ENCODE peak calls at places on chromosomes 5 and 9, in six cellular contexts. P, Z, G, S, X and Q are unnamed samples.

GRCh38 chr5:21880164-21880563 is 973.0 kb downstream of the CDH12 start:
- DNase-seq in Z (no peak), X (no peak), S (no peak), G (no peak), P (no peak), Q (no peak)

GRCh38 chr5:159022178-159022556 is 77.5 kb downstream of the EBF1 start:
- DNase-seq in P (peak; percentile 75), G (no peak), X (no peak), S (no peak), Z (no peak), Q (no peak)

GRCh38 chr5:141001466-141001853 is 35.2 kb downstream of the PCDHAC2 start:
- DNase-seq in X (no peak), S (no peak), Z (no peak), P (no peak), G (no peak), Q (no peak)

GRCh38 chr5:111117149-111117548 is 25.0 kb downstream of the WDR36 start:
- DNase-seq in X (no peak), G (no peak), Z (no peak), S (no peak), P (no peak), Q (no peak)

GRCh38 chr5:126624534-126624933 is 23.8 kb downstream of the PHAX start:
- DNase-seq in S (peak; percentile 46), Z (peak; percentile 38), G (no peak), X (no peak), P (no peak), Q (no peak)

GRCh38 chr9:115649991-115650472 is 503.6 kb upstream of the PAPPA start:
- DNase-seq in P (peak; percentile 95), G (peak; percentile 50), X (peak; percentile 32), S (peak; percentile 3), Z (no peak), Q (peak; percentile 28)

GRCh38 chr5:161002571-161003074 is 150.6 kb upstream of the ATP10B start:
- DNase-seq in S (no peak), X (no peak), Z (no peak), P (no peak), G (no peak), Q (no peak)

GRCh38 chr9:113620377-113621161 is 157.0 kb downstream of the RGS3 start:
- DNase-seq in Z (no peak), S (peak; percentile 77), G (peak; percentile 63), X (peak; percentile 86), P (peak; percentile 91), Q (peak; percentile 87)

GRCh38 chr5:180625791-180626660 is 23.4 kb downstream of the FLT4 start:
- DNase-seq in P (no peak), S (no peak), X (no peak), Z (no peak), G (no peak), Q (no peak)

DNA sequence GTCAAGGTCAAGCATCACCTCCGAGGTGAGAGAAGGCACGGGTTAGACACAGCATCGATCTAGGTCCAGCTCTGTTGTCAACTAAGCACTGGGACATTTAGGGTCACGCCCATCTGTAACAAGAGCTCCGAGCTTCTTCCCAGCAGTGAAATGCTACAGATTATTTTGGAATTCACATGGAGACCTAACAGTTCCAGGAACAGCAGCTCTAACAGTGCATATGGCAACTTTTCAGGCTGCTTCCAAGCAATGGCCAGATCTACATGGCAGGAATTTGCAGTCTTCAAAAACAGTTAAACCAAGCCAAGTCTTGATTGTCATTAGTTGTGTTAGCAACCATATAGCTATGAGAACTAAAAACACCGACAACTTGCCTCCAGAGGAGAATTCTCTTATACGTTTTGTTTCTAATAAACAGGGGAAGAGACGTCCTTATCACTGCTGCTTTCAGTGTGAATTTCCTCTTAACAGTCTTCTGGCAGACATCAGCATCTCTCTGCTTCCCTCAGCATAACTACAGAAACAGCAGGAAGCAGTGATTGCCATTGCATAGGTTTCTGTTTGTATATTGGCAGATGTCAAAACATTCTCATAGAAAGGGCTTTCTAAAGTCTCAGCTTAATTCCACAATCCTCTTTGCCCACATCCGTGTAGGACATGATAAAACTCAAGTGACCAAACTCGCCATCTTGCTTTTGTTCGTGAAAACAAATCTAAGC is 242.1 kb upstream of the DAPK1 start:
- DNase-seq in Z (no peak), X (no peak), G (no peak), S (no peak), P (no peak), Q (no peak)
- TF ChIP-seq POLR2AphosphoS5 in Z (no peak), X (no peak), G (no peak), S (no peak), P (no peak), Q (no peak)

DNA sequence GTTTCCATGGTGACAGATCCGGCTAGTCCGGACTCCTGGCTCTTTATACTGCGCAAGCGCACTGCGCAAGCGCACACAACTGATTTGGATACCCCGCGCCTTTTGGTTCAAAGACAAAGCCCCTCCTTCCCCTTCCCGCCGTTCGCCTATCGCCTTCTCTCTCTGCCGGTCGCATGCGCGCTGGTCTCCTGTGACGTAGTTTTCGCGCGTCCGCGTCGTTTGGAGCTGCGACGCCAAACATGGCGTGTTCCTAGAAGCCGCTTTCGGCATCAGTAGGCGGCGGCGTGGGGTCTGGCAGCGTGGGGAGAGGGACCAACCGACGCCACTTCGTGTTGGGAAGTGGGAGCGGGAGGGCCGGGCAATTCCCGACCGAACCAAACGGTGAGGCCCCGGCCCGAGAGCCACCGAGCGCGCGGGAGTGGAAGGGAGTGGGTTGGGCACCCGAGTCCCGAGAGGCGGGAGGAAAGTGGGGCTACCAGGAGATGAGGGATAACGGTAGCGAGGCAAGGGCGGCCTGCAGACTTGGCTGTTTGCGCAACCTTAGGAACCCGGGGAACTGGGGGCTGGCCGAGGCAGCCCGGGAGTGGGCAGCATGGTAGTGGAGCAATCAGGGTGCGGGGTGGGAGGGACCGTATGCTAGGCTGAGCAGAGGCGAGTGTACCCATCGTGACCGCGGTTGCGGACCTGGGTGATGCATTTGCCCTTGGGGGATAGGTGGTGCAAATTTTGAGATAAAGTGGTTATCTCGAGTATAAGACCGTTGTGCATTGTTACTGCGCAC is at the start of gene IPO11:
- DNase-seq in P (peak; percentile 99), G (peak; percentile 99), S (peak; percentile 98), X (peak; percentile 98), Z (peak; percentile 100), Q (peak; percentile 98)
- TF ChIP-seq CTCF in P (no peak), G (no peak), S (peak; percentile 23), X (peak; percentile 10), Z (no peak), Q (no peak)

GRCh38 chr9:137189297-137190295 is 1.1 kb downstream of the SSNA1 start:
- DNase-seq in Z (no peak), X (no peak), G (no peak), P (no peak), S (no peak), Q (peak; percentile 51)
- H3K27ac ChIP-seq in Z (peak overlapping the region; percentile 94), X (peak overlapping the region; percentile 99), G (peak overlapping the region; percentile 97), P (peak overlapping the region; percentile 99), S (peak overlapping the region; percentile 81), Q (peak overlapping the region; percentile 97)

GRCh38 chr5:135458356-135458755 is 6.2 kb upstream of the TIFAB start:
- DNase-seq in X (no peak), G (no peak), Z (no peak), S (no peak), P (no peak), Q (no peak)

GRCh38 chr5:135455876-135456237 is 3.7 kb upstream of the TIFAB start:
- DNase-seq in S (no peak), P (peak; percentile 46), G (no peak), X (no peak), Z (no peak), Q (no peak)

GRCh38 chr5:135457424-135458071 is 5.4 kb upstream of the TIFAB start:
- DNase-seq in G (peak; percentile 69), Z (peak; percentile 93), X (no peak), S (peak; percentile 56), P (peak; percentile 66), Q (peak; percentile 60)

GRCh38 chr5:135454946-135455345 is 2.8 kb upstream of the TIFAB start:
- DNase-seq in Z (no peak), G (no peak), P (peak; percentile 53), S (no peak), X (no peak), Q (no peak)

GRCh38 chr5:135456238-135457099 is 4.3 kb upstream of the TIFAB start:
- DNase-seq in S (peak; percentile 16), P (peak; percentile 72), Z (peak; percentile 88), X (peak; percentile 25), G (peak; percentile 25), Q (peak; percentile 49)
- TF ChIP-seq POLR2AphosphoS5 in S (no peak), P (no peak), Z (peak; percentile 66), X (no peak), G (no peak), Q (no peak)

GRCh38 chr9:37910271-37910670 is 6.3 kb upstream of the SLC25A51 start:
- DNase-seq in S (no peak), X (no peak), P (peak; percentile 21), G (no peak), Z (no peak), Q (no peak)

GRCh38 chr9:37909326-37909725 is 5.4 kb upstream of the SLC25A51 start:
- DNase-seq in Z (no peak), G (no peak), X (no peak), S (no peak), P (peak; percentile 40), Q (no peak)

GRCh38 chr9:37908283-37908682 is 4.4 kb upstream of the SLC25A51 start:
- DNase-seq in G (no peak), P (no peak), S (no peak), X (no peak), Z (no peak), Q (no peak)

GRCh38 chr9:37906312-37907239 is 2.6 kb upstream of the SLC25A51 start:
- DNase-seq in P (peak; percentile 47), Z (no peak), S (no peak), X (no peak), G (no peak), Q (no peak)

GRCh38 chr9:37908698-37909186 is 4.8 kb upstream of the SLC25A51 start:
- DNase-seq in P (peak; percentile 35), Z (no peak), G (no peak), S (peak; percentile 92), X (no peak), Q (no peak)
- TF ChIP-seq CTCF in P (no peak), Z (no peak), G (no peak), S (no peak), X (no peak), Q (no peak)

GRCh38 chr5:79990205-79990597 is 861 bp downstream of the MTX3 start:
- DNase-seq in P (no peak), X (no peak), Z (no peak), G (no peak), S (no peak), Q (no peak)
- H3K27ac ChIP-seq in P (peak overlapping the region; percentile 77), X (no peak overlapping the region), Z (no peak overlapping the region), G (peak overlapping the region; percentile 86), S (peak overlapping the region; percentile 86), Q (peak overlapping the region; percentile 84)